ENCODE peak calls at places on chromosomes 16 and 17, in four cellular contexts. One of them, this sample, is unnamed.

GRCh38 chr17:42178817-42179216 is 2.1 kb downstream of the KCNH4 start:
- DNase-seq in T-helper 2 cell: no peak
- DNase-seq in AG08395: no peak
- DNase-seq in NCI-H345: no peak
- DNase-seq in this sample: no peak

GRCh38 chr16:76194621-76195015 is 82.6 kb upstream of the CNTNAP4 start:
- DNase-seq in T-helper 2 cell: no peak
- DNase-seq in AG08395: no peak
- DNase-seq in NCI-H345: no peak
- DNase-seq in this sample: peak

GRCh38 chr17:77736207-77736600 is 222.3 kb upstream of the TNRC6C start:
- DNase-seq in T-helper 2 cell: no peak
- DNase-seq in AG08395: no peak
- DNase-seq in NCI-H345: peak
- DNase-seq in this sample: peak

GRCh38 chr17:58245428-58246103 is 7.2 kb downstream of the LPO start:
- DNase-seq in T-helper 2 cell: no peak
- DNase-seq in AG08395: no peak
- DNase-seq in NCI-H345: no peak
- DNase-seq in this sample: no peak

GRCh38 chr17:54013117-54013516 is 190.4 kb downstream of the KIF2B start:
- DNase-seq in T-helper 2 cell: no peak
- DNase-seq in AG08395: no peak
- DNase-seq in NCI-H345: no peak
- DNase-seq in this sample: no peak

GRCh38 chr17:45355087-45355486 is 38.3 kb upstream of the MAP3K14 start:
- DNase-seq in T-helper 2 cell: no peak
- DNase-seq in AG08395: no peak
- DNase-seq in NCI-H345: no peak
- DNase-seq in this sample: no peak

GRCh38 chr16:66007717-66008116 is 358.8 kb upstream of the CDH5 start:
- DNase-seq in T-helper 2 cell: no peak
- DNase-seq in AG08395: peak
- DNase-seq in NCI-H345: no peak
- DNase-seq in this sample: no peak

GRCh38 chr17:48068491-48068961 is 20.4 kb downstream of the NFE2L1 start:
- DNase-seq in T-helper 2 cell: no peak
- DNase-seq in AG08395: peak
- DNase-seq in NCI-H345: no peak
- DNase-seq in this sample: no peak

GRCh38 chr17:69690531-69690930 is 276.0 kb downstream of the MAP2K6 start:
- DNase-seq in T-helper 2 cell: no peak
- DNase-seq in AG08395: no peak
- DNase-seq in NCI-H345: no peak
- DNase-seq in this sample: no peak

GRCh38 chr17:61209099-61209439 is 190.6 kb upstream of the TBX2 start:
- DNase-seq in T-helper 2 cell: no peak
- DNase-seq in AG08395: no peak
- DNase-seq in NCI-H345: no peak
- DNase-seq in this sample: no peak

GRCh38 chr16:47726031-47726675 is 265.0 kb downstream of the PHKB start:
- DNase-seq in T-helper 2 cell: no peak
- DNase-seq in AG08395: no peak
- DNase-seq in NCI-H345: no peak
- DNase-seq in this sample: no peak

GRCh38 chr17:69716571-69716970 is 302.1 kb downstream of the MAP2K6 start:
- DNase-seq in T-helper 2 cell: no peak
- DNase-seq in AG08395: peak
- DNase-seq in NCI-H345: no peak
- DNase-seq in this sample: no peak

GRCh38 chr17:63824362-63824761 is 2.9 kb upstream of the PSMC5 start:
- DNase-seq in T-helper 2 cell: no peak
- DNase-seq in AG08395: no peak
- DNase-seq in NCI-H345: no peak
- DNase-seq in this sample: no peak

GRCh38 chr16:79599256-79599836 is 1.2 kb downstream of the MAF start:
- DNase-seq in T-helper 2 cell: no peak
- DNase-seq in AG08395: no peak
- DNase-seq in NCI-H345: peak
- DNase-seq in this sample: peak

GRCh38 chr16:21300309-21301167 is 22.4 kb upstream of the CRYM start:
- DNase-seq in T-helper 2 cell: peak
- DNase-seq in AG08395: peak
- DNase-seq in NCI-H345: peak
- DNase-seq in this sample: peak

GRCh38 chr17:31497994-31498826 is 106.7 kb downstream of the RAB11FIP4 start:
- DNase-seq in T-helper 2 cell: no peak
- DNase-seq in AG08395: no peak
- DNase-seq in NCI-H345: no peak
- DNase-seq in this sample: no peak

GRCh38 chr17:21677126-21677910 is 15.0 kb upstream of the KCNJ18 start:
- DNase-seq in T-helper 2 cell: no peak
- DNase-seq in AG08395: no peak
- DNase-seq in NCI-H345: no peak
- DNase-seq in this sample: no peak

GRCh38 chr16:7405166-7405565 is 72.5 kb downstream of the RBFOX1 start:
- DNase-seq in T-helper 2 cell: no peak
- DNase-seq in AG08395: peak
- DNase-seq in NCI-H345: no peak
- DNase-seq in this sample: peak

GRCh38 chr17:58325289-58325726 is 3.3 kb downstream of the TSPOAP1 start:
- DNase-seq in T-helper 2 cell: no peak
- DNase-seq in AG08395: no peak
- DNase-seq in NCI-H345: no peak
- DNase-seq in this sample: peak

This sample was measured in NCI-H146.